ENCODE peak calls at places on chromosomes 6 and 20, in nine cellular contexts. One of them, this sample, is unnamed.

GRCh38 chr20:38991814-38992593 is 29.9 kb downstream of the DHX35 start:
- DNase-seq in esophagus squamous epithelium: no peak
- DNase-seq in GM04504: no peak
- DNase-seq in ELF-1: no peak
- DNase-seq in epithelial cell of proximal tubule: no peak
- DNase-seq in nephron progenitor cell: no peak
- DNase-seq in T1000: no peak
- DNase-seq in RWPE1: no peak
- DNase-seq in fibroblast of mammary gland: no peak
- DNase-seq in this sample: no peak

GRCh38 chr6:1952726-1953360 is 292.6 kb downstream of the GMDS start:
- DNase-seq in esophagus squamous epithelium: no peak
- DNase-seq in GM04504: peak
- DNase-seq in ELF-1: no peak
- DNase-seq in epithelial cell of proximal tubule: peak
- DNase-seq in nephron progenitor cell: no peak
- DNase-seq in T1000: peak
- DNase-seq in RWPE1: peak
- DNase-seq in fibroblast of mammary gland: peak
- DNase-seq in this sample: no peak

GRCh38 chr6:89058627-89059026 is 21.9 kb upstream of the PNRC1 start:
- DNase-seq in esophagus squamous epithelium: no peak
- DNase-seq in GM04504: no peak
- DNase-seq in ELF-1: peak
- DNase-seq in epithelial cell of proximal tubule: no peak
- DNase-seq in nephron progenitor cell: no peak
- DNase-seq in T1000: no peak
- DNase-seq in RWPE1: no peak
- DNase-seq in fibroblast of mammary gland: no peak
- DNase-seq in this sample: no peak

GRCh38 chr6:57013501-57013900 is 33.0 kb upstream of the KIAA1586 start:
- DNase-seq in esophagus squamous epithelium: no peak
- DNase-seq in GM04504: peak
- DNase-seq in ELF-1: peak
- DNase-seq in epithelial cell of proximal tubule: peak
- DNase-seq in nephron progenitor cell: no peak
- DNase-seq in T1000: peak
- DNase-seq in RWPE1: peak
- DNase-seq in fibroblast of mammary gland: peak
- DNase-seq in this sample: no peak

GRCh38 chr6:159464827-159465226 is 228.2 kb downstream of the SOD2 start:
- DNase-seq in esophagus squamous epithelium: no peak
- DNase-seq in GM04504: no peak
- DNase-seq in ELF-1: no peak
- DNase-seq in epithelial cell of proximal tubule: no peak
- DNase-seq in nephron progenitor cell: no peak
- DNase-seq in T1000: no peak
- DNase-seq in RWPE1: no peak
- DNase-seq in fibroblast of mammary gland: peak
- DNase-seq in this sample: no peak

GRCh38 chr6:10073326-10073725 is 341.5 kb downstream of the TFAP2A start:
- DNase-seq in esophagus squamous epithelium: no peak
- DNase-seq in GM04504: no peak
- DNase-seq in ELF-1: no peak
- DNase-seq in epithelial cell of proximal tubule: no peak
- DNase-seq in nephron progenitor cell: no peak
- DNase-seq in T1000: no peak
- DNase-seq in RWPE1: no peak
- DNase-seq in fibroblast of mammary gland: no peak
- DNase-seq in this sample: no peak

GRCh38 chr6:139762587-139763031 is 388.2 kb upstream of the CITED2 start:
- DNase-seq in esophagus squamous epithelium: no peak
- DNase-seq in GM04504: no peak
- DNase-seq in ELF-1: no peak
- DNase-seq in epithelial cell of proximal tubule: peak
- DNase-seq in nephron progenitor cell: no peak
- DNase-seq in T1000: no peak
- DNase-seq in RWPE1: no peak
- DNase-seq in fibroblast of mammary gland: peak
- DNase-seq in this sample: peak

GRCh38 chr6:45661667-45662066 is 283.9 kb upstream of the SUPT3H start:
- DNase-seq in esophagus squamous epithelium: no peak
- DNase-seq in GM04504: peak
- DNase-seq in ELF-1: no peak
- DNase-seq in epithelial cell of proximal tubule: peak
- DNase-seq in nephron progenitor cell: no peak
- DNase-seq in T1000: no peak
- DNase-seq in RWPE1: no peak
- DNase-seq in fibroblast of mammary gland: peak
- DNase-seq in this sample: no peak

GRCh38 chr20:53069121-53069520 is 97.0 kb downstream of the TSHZ2 start:
- DNase-seq in esophagus squamous epithelium: no peak
- DNase-seq in GM04504: no peak
- DNase-seq in ELF-1: no peak
- DNase-seq in epithelial cell of proximal tubule: no peak
- DNase-seq in nephron progenitor cell: peak
- DNase-seq in T1000: no peak
- DNase-seq in RWPE1: no peak
- DNase-seq in fibroblast of mammary gland: no peak
- DNase-seq in this sample: no peak

GRCh38 chr20:1827974-1828785 is 67.0 kb upstream of the SIRPA start:
- DNase-seq in esophagus squamous epithelium: no peak
- DNase-seq in GM04504: no peak
- DNase-seq in ELF-1: no peak
- DNase-seq in epithelial cell of proximal tubule: no peak
- DNase-seq in nephron progenitor cell: no peak
- DNase-seq in T1000: no peak
- DNase-seq in RWPE1: peak
- DNase-seq in fibroblast of mammary gland: no peak
- DNase-seq in this sample: no peak

GRCh38 chr6:170434114-170434820 is 118.8 kb downstream of the PSMB1 start:
- DNase-seq in esophagus squamous epithelium: no peak
- DNase-seq in GM04504: no peak
- DNase-seq in ELF-1: peak
- DNase-seq in epithelial cell of proximal tubule: no peak
- DNase-seq in nephron progenitor cell: no peak
- DNase-seq in T1000: no peak
- DNase-seq in RWPE1: no peak
- DNase-seq in fibroblast of mammary gland: peak
- DNase-seq in this sample: no peak

GRCh38 chr6:81749704-81750103 is 2.8 kb downstream of the TENT5A start:
- DNase-seq in esophagus squamous epithelium: no peak
- DNase-seq in GM04504: no peak
- DNase-seq in ELF-1: no peak
- DNase-seq in epithelial cell of proximal tubule: no peak
- DNase-seq in nephron progenitor cell: no peak
- DNase-seq in T1000: no peak
- DNase-seq in RWPE1: no peak
- DNase-seq in fibroblast of mammary gland: peak
- DNase-seq in this sample: no peak